ENCODE peak calls at places on chromosome 1, in eight cellular contexts. One of them, this sample, is unnamed.

GRCh38 chr1:232172556-232172955 is 457.4 kb downstream of the SIPA1L2 start:
- DNase-seq in NCI-H510A treated with DMSO at 0.1 percent for 48 hours: no peak
- DNase-seq in activated gamma-delta T cell treated with anti-CD3 and anti-CD28 coated beads, Interleukin-2, amount 50 U/mL, for 16 hours: no peak
- DNase-seq in activated T-helper 2 cell treated with anti-CD3 and anti-CD28 coated beads, Interferon-gamma antibody, Interleukin-2, Interleukin-4, amounts not matched to agents 10 μg/mL and 5 μg/mL and 100 μg/mL, durations not matched to agents 14 hours and 24 hours and 36 hours: no peak
- DNase-seq in uterus: no peak
- DNase-seq in WTC11: no peak
- DNase-seq in H7: no peak
- DNase-seq in GM13976: no peak
- DNase-seq in this sample: no peak

GRCh38 chr1:200129480-200129879 is 102.0 kb downstream of the NR5A2 start:
- DNase-seq in NCI-H510A treated with DMSO at 0.1 percent for 48 hours: no peak
- DNase-seq in activated gamma-delta T cell treated with anti-CD3 and anti-CD28 coated beads, Interleukin-2, amount 50 U/mL, for 16 hours: peak
- DNase-seq in activated T-helper 2 cell treated with anti-CD3 and anti-CD28 coated beads, Interferon-gamma antibody, Interleukin-2, Interleukin-4, amounts not matched to agents 10 μg/mL and 5 μg/mL and 100 μg/mL, durations not matched to agents 14 hours and 24 hours and 36 hours: no peak
- DNase-seq in uterus: no peak
- DNase-seq in WTC11: no peak
- DNase-seq in H7: no peak
- DNase-seq in GM13976: no peak
- DNase-seq in this sample: no peak

GRCh38 chr1:212930986-212931678 is 19.2 kb upstream of the VASH2 start:
- DNase-seq in NCI-H510A treated with DMSO at 0.1 percent for 48 hours: no peak
- DNase-seq in activated gamma-delta T cell treated with anti-CD3 and anti-CD28 coated beads, Interleukin-2, amount 50 U/mL, for 16 hours: no peak
- DNase-seq in activated T-helper 2 cell treated with anti-CD3 and anti-CD28 coated beads, Interferon-gamma antibody, Interleukin-2, Interleukin-4, amounts not matched to agents 10 μg/mL and 5 μg/mL and 100 μg/mL, durations not matched to agents 14 hours and 24 hours and 36 hours: no peak
- DNase-seq in uterus: no peak
- DNase-seq in WTC11: no peak
- DNase-seq in H7: no peak
- DNase-seq in GM13976: no peak
- DNase-seq in this sample: no peak

GRCh38 chr1:208309771-208310170 is 65.6 kb upstream of the PLXNA2 start:
- DNase-seq in NCI-H510A treated with DMSO at 0.1 percent for 48 hours: no peak
- DNase-seq in activated gamma-delta T cell treated with anti-CD3 and anti-CD28 coated beads, Interleukin-2, amount 50 U/mL, for 16 hours: no peak
- DNase-seq in activated T-helper 2 cell treated with anti-CD3 and anti-CD28 coated beads, Interferon-gamma antibody, Interleukin-2, Interleukin-4, amounts not matched to agents 10 μg/mL and 5 μg/mL and 100 μg/mL, durations not matched to agents 14 hours and 24 hours and 36 hours: no peak
- DNase-seq in uterus: no peak
- DNase-seq in WTC11: no peak
- DNase-seq in H7: no peak
- DNase-seq in GM13976: no peak
- DNase-seq in this sample: no peak

GRCh38 chr1:8040586-8040985 is 14.5 kb upstream of the ERRFI1 start:
- DNase-seq in NCI-H510A treated with DMSO at 0.1 percent for 48 hours: peak
- DNase-seq in activated gamma-delta T cell treated with anti-CD3 and anti-CD28 coated beads, Interleukin-2, amount 50 U/mL, for 16 hours: no peak
- DNase-seq in activated T-helper 2 cell treated with anti-CD3 and anti-CD28 coated beads, Interferon-gamma antibody, Interleukin-2, Interleukin-4, amounts not matched to agents 10 μg/mL and 5 μg/mL and 100 μg/mL, durations not matched to agents 14 hours and 24 hours and 36 hours: no peak
- DNase-seq in uterus: peak
- DNase-seq in WTC11: no peak
- DNase-seq in H7: no peak
- DNase-seq in GM13976: no peak
- DNase-seq in this sample: no peak

GRCh38 chr1:204094262-204095247 is 21.6 kb downstream of the SOX13 start:
- DNase-seq in NCI-H510A treated with DMSO at 0.1 percent for 48 hours: no peak
- DNase-seq in activated gamma-delta T cell treated with anti-CD3 and anti-CD28 coated beads, Interleukin-2, amount 50 U/mL, for 16 hours: no peak
- DNase-seq in activated T-helper 2 cell treated with anti-CD3 and anti-CD28 coated beads, Interferon-gamma antibody, Interleukin-2, Interleukin-4, amounts not matched to agents 10 μg/mL and 5 μg/mL and 100 μg/mL, durations not matched to agents 14 hours and 24 hours and 36 hours: no peak
- DNase-seq in uterus: peak
- DNase-seq in WTC11: no peak
- DNase-seq in H7: peak
- DNase-seq in GM13976: no peak
- DNase-seq in this sample: no peak

GRCh38 chr1:3483801-3484444 is 29.5 kb downstream of the ARHGEF16 start:
- DNase-seq in NCI-H510A treated with DMSO at 0.1 percent for 48 hours: peak
- DNase-seq in activated gamma-delta T cell treated with anti-CD3 and anti-CD28 coated beads, Interleukin-2, amount 50 U/mL, for 16 hours: no peak
- DNase-seq in activated T-helper 2 cell treated with anti-CD3 and anti-CD28 coated beads, Interferon-gamma antibody, Interleukin-2, Interleukin-4, amounts not matched to agents 10 μg/mL and 5 μg/mL and 100 μg/mL, durations not matched to agents 14 hours and 24 hours and 36 hours: peak
- DNase-seq in uterus: no peak
- DNase-seq in WTC11: peak
- DNase-seq in H7: peak
- DNase-seq in GM13976: peak
- DNase-seq in this sample: no peak

GRCh38 chr1:110765640-110766335 is 91.0 kb upstream of the KCNA3 start:
- DNase-seq in NCI-H510A treated with DMSO at 0.1 percent for 48 hours: peak
- DNase-seq in activated gamma-delta T cell treated with anti-CD3 and anti-CD28 coated beads, Interleukin-2, amount 50 U/mL, for 16 hours: peak
- DNase-seq in activated T-helper 2 cell treated with anti-CD3 and anti-CD28 coated beads, Interferon-gamma antibody, Interleukin-2, Interleukin-4, amounts not matched to agents 10 μg/mL and 5 μg/mL and 100 μg/mL, durations not matched to agents 14 hours and 24 hours and 36 hours: peak
- DNase-seq in uterus: peak
- DNase-seq in WTC11: no peak
- DNase-seq in H7: peak
- DNase-seq in GM13976: peak
- DNase-seq in this sample: peak

GRCh38 chr1:28195780-28196179 is 19.3 kb upstream of the PTAFR start:
- DNase-seq in NCI-H510A treated with DMSO at 0.1 percent for 48 hours: no peak
- DNase-seq in activated gamma-delta T cell treated with anti-CD3 and anti-CD28 coated beads, Interleukin-2, amount 50 U/mL, for 16 hours: no peak
- DNase-seq in activated T-helper 2 cell treated with anti-CD3 and anti-CD28 coated beads, Interferon-gamma antibody, Interleukin-2, Interleukin-4, amounts not matched to agents 10 μg/mL and 5 μg/mL and 100 μg/mL, durations not matched to agents 14 hours and 24 hours and 36 hours: no peak
- DNase-seq in uterus: no peak
- DNase-seq in WTC11: peak
- DNase-seq in H7: peak
- DNase-seq in GM13976: no peak
- DNase-seq in this sample: no peak

GRCh38 chr1:18923721-18924610 is 21.6 kb upstream of the ALDH4A1 start:
- DNase-seq in NCI-H510A treated with DMSO at 0.1 percent for 48 hours: peak
- DNase-seq in activated gamma-delta T cell treated with anti-CD3 and anti-CD28 coated beads, Interleukin-2, amount 50 U/mL, for 16 hours: no peak
- DNase-seq in activated T-helper 2 cell treated with anti-CD3 and anti-CD28 coated beads, Interferon-gamma antibody, Interleukin-2, Interleukin-4, amounts not matched to agents 10 μg/mL and 5 μg/mL and 100 μg/mL, durations not matched to agents 14 hours and 24 hours and 36 hours: no peak
- DNase-seq in uterus: no peak
- DNase-seq in WTC11: no peak
- DNase-seq in H7: no peak
- DNase-seq in GM13976: no peak
- DNase-seq in this sample: no peak

GRCh38 chr1:210949489-210949888 is 184.5 kb downstream of the KCNH1 start:
- DNase-seq in NCI-H510A treated with DMSO at 0.1 percent for 48 hours: no peak
- DNase-seq in activated gamma-delta T cell treated with anti-CD3 and anti-CD28 coated beads, Interleukin-2, amount 50 U/mL, for 16 hours: no peak
- DNase-seq in activated T-helper 2 cell treated with anti-CD3 and anti-CD28 coated beads, Interferon-gamma antibody, Interleukin-2, Interleukin-4, amounts not matched to agents 10 μg/mL and 5 μg/mL and 100 μg/mL, durations not matched to agents 14 hours and 24 hours and 36 hours: no peak
- DNase-seq in uterus: no peak
- DNase-seq in WTC11: no peak
- DNase-seq in H7: no peak
- DNase-seq in GM13976: no peak
- DNase-seq in this sample: no peak

GRCh38 chr1:226814751-226815496 is 55.5 kb upstream of the PSEN2 start:
- DNase-seq in NCI-H510A treated with DMSO at 0.1 percent for 48 hours: peak
- DNase-seq in activated gamma-delta T cell treated with anti-CD3 and anti-CD28 coated beads, Interleukin-2, amount 50 U/mL, for 16 hours: no peak
- DNase-seq in activated T-helper 2 cell treated with anti-CD3 and anti-CD28 coated beads, Interferon-gamma antibody, Interleukin-2, Interleukin-4, amounts not matched to agents 10 μg/mL and 5 μg/mL and 100 μg/mL, durations not matched to agents 14 hours and 24 hours and 36 hours: no peak
- DNase-seq in uterus: peak
- DNase-seq in WTC11: no peak
- DNase-seq in H7: no peak
- DNase-seq in GM13976: no peak
- DNase-seq in this sample: no peak

GRCh38 chr1:58718435-58718834 is 18.6 kb upstream of the MYSM1 start:
- DNase-seq in NCI-H510A treated with DMSO at 0.1 percent for 48 hours: peak
- DNase-seq in activated gamma-delta T cell treated with anti-CD3 and anti-CD28 coated beads, Interleukin-2, amount 50 U/mL, for 16 hours: no peak
- DNase-seq in activated T-helper 2 cell treated with anti-CD3 and anti-CD28 coated beads, Interferon-gamma antibody, Interleukin-2, Interleukin-4, amounts not matched to agents 10 μg/mL and 5 μg/mL and 100 μg/mL, durations not matched to agents 14 hours and 24 hours and 36 hours: no peak
- DNase-seq in uterus: no peak
- DNase-seq in WTC11: no peak
- DNase-seq in H7: no peak
- DNase-seq in GM13976: no peak
- DNase-seq in this sample: no peak